ENCODE peak calls at places on chromosomes 13 and 19, in six cellular contexts. B is A673, F is OCI-LY7, W is kidney, Q is GM04504, U is T1000. E is an unnamed sample.
A peak's percentile ranks its signal among the peaks of the same experiment; 100 is the strongest.

GRCh38 chr19:32662186-32662585 is 12.8 kb downstream of the ANKRD27 start:
- DNase-seq in F (peak; percentile 46), B (no peak), W (no peak), Q (no peak), U (no peak), E (no peak)

GRCh38 chr13:79549355-79550106 is 68.6 kb downstream of the NDFIP2 start:
- DNase-seq in B (no peak), U (no peak), W (no peak), Q (no peak), F (no peak), E (no peak)

GRCh38 chr19:33868821-33869412 is 72.2 kb downstream of the KCTD15 start:
- DNase-seq in F (no peak), Q (no peak), W (peak; percentile 87), U (no peak), B (no peak), E (no peak)

GRCh38 chr13:45162821-45163220 is 38.0 kb downstream of the KCTD4 start:
- DNase-seq in F (no peak), Q (peak; percentile 77), U (no peak), W (no peak), B (no peak), E (peak; percentile 40)

GRCh38 chr13:36377822-36378480 is 31.8 kb upstream of the SPART start:
- DNase-seq in Q (no peak), F (no peak), W (no peak), U (no peak), B (peak; percentile 79), E (no peak)

GRCh38 chr19:1001538-1002166 is 1.4 kb downstream of the GRIN3B start:
- DNase-seq in U (peak; percentile 51), W (peak; percentile 86), B (peak; percentile 74), Q (no peak), F (peak; percentile 64), E (peak; percentile 85)

GRCh38 chr19:41706741-41707501 is 1.5 kb upstream of the CEACAM5 start:
- DNase-seq in B (peak; percentile 77), F (peak; percentile 76), Q (peak; percentile 0), U (no peak), W (no peak), E (peak; percentile 87)

GRCh38 chr19:2727640-2727944 is 6.4 kb upstream of the DIRAS1 start:
- DNase-seq in W (no peak), B (no peak), F (no peak), Q (no peak), U (peak; percentile 11), E (peak; percentile 92)

GRCh38 chr19:13121551-13122274 is 3.6 kb downstream of the NACC1 start:
- DNase-seq in Q (no peak), F (no peak), W (no peak), U (no peak), B (no peak), E (no peak)

GRCh38 chr13:31681133-31681532 is 58.2 kb upstream of the RXFP2 start:
- DNase-seq in B (no peak), W (no peak), F (no peak), U (no peak), Q (no peak), E (no peak)

GRCh38 chr13:30577381-30577780 is 40.3 kb upstream of the USPL1 start:
- DNase-seq in U (peak; percentile 50), Q (peak; percentile 81), W (no peak), F (no peak), B (no peak), E (peak; percentile 25)

GRCh38 chr13:74990992-74991391 is 491.0 kb downstream of the TBC1D4 start:
- DNase-seq in B (no peak), U (no peak), F (no peak), Q (no peak), W (no peak), E (no peak)

GRCh38 chr19:41700381-41701195 is 7.8 kb upstream of the CEACAM5 start:
- DNase-seq in Q (no peak), W (peak; percentile 58), U (no peak), B (no peak), F (no peak), E (no peak)

GRCh38 chr13:32984857-32985626 is 31.2 kb upstream of the KL start:
- DNase-seq in U (peak; percentile 52), B (no peak), Q (no peak), F (no peak), W (no peak), E (no peak)

GRCh38 chr19:14611051-14611450 is 28.2 kb downstream of the CLEC17A start:
- DNase-seq in Q (no peak), W (no peak), F (no peak), B (no peak), U (no peak), E (no peak)

GRCh38 chr13:23796546-23796945 is 92.7 kb downstream of the MIPEP start:
- DNase-seq in W (no peak), B (no peak), Q (no peak), F (no peak), U (no peak), E (no peak)

GRCh38 chr19:39030854-39031367 is 1.4 kb downstream of the FBXO27 start:
- DNase-seq in W (no peak), Q (no peak), F (no peak), U (no peak), B (no peak), E (no peak)